ENCODE peak calls at places on chromosomes 11 and 22, in eight cellular contexts. T is NCI-H345; B is activated naive CD4-positive, alpha-beta T cell treated with anti-CD3 and anti-CD28 coated beads, Interleukin-2, amount 10 ng/mL, durations not matched to agents 7 days and 5 days; L is spleen; N is uterus; F is choroid plexus epithelial cell; Z is heart right ventricle; E is stimulated activated CD4-positive, alpha-beta T cell treated with anti-CD3 and anti-CD28 coated beads, Interleukin-1b, Interleukin-23, amount 100 ng/mL, for 4 hours. W is an unnamed sample.

GRCh38 chr11:61743486-61744095 is 8.8 kb upstream of the MYRF start:
- DNase-seq in T (no peak), B (no peak), L (no peak), N (no peak), F (no peak), Z (no peak), E (no peak), W (no peak)

GRCh38 chr22:22959147-22959827 is 71.7 kb downstream of the IGLL5 start:
- DNase-seq in T (peak; percentile 76), B (peak; percentile 84), L (peak; percentile 86), N (peak; percentile 72), F (peak; percentile 88), Z (peak; percentile 45), E (peak; percentile 57), W (no peak)

GRCh38 chr11:48083427-48083826 is 103.1 kb downstream of the PTPRJ start:
- DNase-seq in T (no peak), B (no peak), L (no peak), N (no peak), F (peak; percentile 67), Z (no peak), E (no peak), W (no peak)

GRCh38 chr11:36976740-36977139 is 378.7 kb upstream of the RAG2 start:
- DNase-seq in T (no peak), B (no peak), L (no peak), N (no peak), F (no peak), Z (peak; percentile 18), E (no peak), W (no peak)

GRCh38 chr11:120702656-120703055 is 191.1 kb downstream of the GRIK4 start:
- DNase-seq in T (no peak), B (no peak), L (no peak), N (no peak), F (no peak), Z (no peak), E (no peak), W (no peak)

GRCh38 chr11:82902086-82902485 is 550 bp downstream of the DDIAS start:
- DNase-seq in T (no peak), B (no peak), L (no peak), N (no peak), F (no peak), Z (no peak), E (no peak), W (no peak)

GRCh38 chr11:68032997-68033707 is 2.7 kb downstream of the NDUFS8 start:
- DNase-seq in T (no peak), B (no peak), L (no peak), N (no peak), F (no peak), Z (no peak), E (no peak), W (peak; percentile 78)

GRCh38 chr11:118715245-118715807 is 35.9 kb upstream of the TREH start:
- DNase-seq in T (no peak), B (no peak), L (peak; percentile 27), N (peak; percentile 19), F (no peak), Z (no peak), E (no peak), W (no peak)

GRCh38 chr11:105670811-105671210 is 60.9 kb downstream of the GRIA4 start:
- DNase-seq in T (no peak), B (no peak), L (no peak), N (no peak), F (peak; percentile 3), Z (no peak), E (no peak), W (no peak)

GRCh38 chr11:11563193-11563592 is 58.6 kb downstream of the GALNT18 start:
- DNase-seq in T (no peak), B (no peak), L (no peak), N (no peak), F (no peak), Z (no peak), E (no peak), W (no peak)

GRCh38 chr22:27462190-27462589 is 339.4 kb downstream of the MN1 start:
- DNase-seq in T (peak; percentile 60), B (no peak), L (no peak), N (no peak), F (no peak), Z (no peak), E (no peak), W (no peak)

GRCh38 chr11:16505481-16505880 is 149.1 kb upstream of the SOX6 start:
- DNase-seq in T (no peak), B (no peak), L (no peak), N (no peak), F (no peak), Z (no peak), E (no peak), W (no peak)